ENCODE peak calls at places on chromosomes 7 and 10, in seven cellular contexts. B is lung, D is body of pancreas, W is SK-N-SH, L is GM23338, I is left lung, E is fibroblast of the aortic adventitia. V is an unnamed sample.

GRCh38 chr10:103192089-103192450 is 1.0 kb downstream of the NT5C2 start:
- DNase-seq in L (no peak), I (no peak), E (no peak), B (no peak), D (no peak), W (peak; percentile 36), V (peak; percentile 30)

GRCh38 chr7:66189695-66190503 is 15.2 kb upstream of the TPST1 start:
- DNase-seq in B (peak; percentile 29), W (no peak), E (no peak), L (no peak), D (no peak), I (no peak), V (no peak)

GRCh38 chr7:41517771-41518170 is 185.1 kb downstream of the INHBA start:
- DNase-seq in B (no peak), I (no peak), D (no peak), W (no peak), L (no peak), E (no peak), V (no peak)

GRCh38 chr7:22565315-22565811 is 65.4 kb upstream of the STEAP1B start:
- DNase-seq in W (no peak), I (no peak), D (no peak), L (no peak), E (peak; percentile 69), B (no peak), V (no peak)

GRCh38 chr10:88735661-88736060 is 24.2 kb upstream of the LIPN start:
- DNase-seq in B (no peak), I (no peak), E (peak; percentile 34), W (no peak), D (no peak), L (no peak), V (peak; percentile 10)

GRCh38 chr7:2172311-2173183 is 60.2 kb downstream of the MAD1L1 start:
- DNase-seq in I (no peak), E (peak; percentile 87), L (no peak), B (peak; percentile 82), D (peak; percentile 34), W (peak; percentile 39), V (peak; percentile 96)

GRCh38 chr7:105827106-105827870 is 49.1 kb downstream of the ATXN7L1 start:
- DNase-seq in W (no peak), L (no peak), I (no peak), E (no peak), D (no peak), B (no peak), V (no peak)

GRCh38 chr7:28957064-28957821 is 887 bp downstream of the TRIL start:
- DNase-seq in L (peak; percentile 69), I (peak; percentile 75), W (peak; percentile 67), E (no peak), B (peak; percentile 34), D (peak; percentile 17), V (peak; percentile 9)

GRCh38 chr7:103574536-103574935 is 128.5 kb upstream of the SLC26A5 start:
- DNase-seq in L (no peak), E (no peak), B (no peak), W (no peak), I (no peak), D (no peak), V (no peak)

GRCh38 chr10:95397747-95398146 is 106.9 kb upstream of the PDLIM1 start:
- DNase-seq in W (no peak), L (no peak), E (no peak), I (no peak), B (no peak), D (no peak), V (no peak)

GRCh38 chr10:95403690-95404459 is 113.1 kb upstream of the PDLIM1 start:
- DNase-seq in L (no peak), B (no peak), I (no peak), W (no peak), E (no peak), D (no peak), V (no peak)

GRCh38 chr10:95401704-95402469 is 111.1 kb upstream of the PDLIM1 start:
- DNase-seq in W (no peak), E (no peak), L (no peak), D (no peak), B (no peak), I (no peak), V (no peak)

GRCh38 chr10:95399167-95399566 is 108.4 kb upstream of the PDLIM1 start:
- DNase-seq in W (no peak), B (no peak), D (no peak), L (no peak), E (no peak), I (no peak), V (no peak)

DNA sequence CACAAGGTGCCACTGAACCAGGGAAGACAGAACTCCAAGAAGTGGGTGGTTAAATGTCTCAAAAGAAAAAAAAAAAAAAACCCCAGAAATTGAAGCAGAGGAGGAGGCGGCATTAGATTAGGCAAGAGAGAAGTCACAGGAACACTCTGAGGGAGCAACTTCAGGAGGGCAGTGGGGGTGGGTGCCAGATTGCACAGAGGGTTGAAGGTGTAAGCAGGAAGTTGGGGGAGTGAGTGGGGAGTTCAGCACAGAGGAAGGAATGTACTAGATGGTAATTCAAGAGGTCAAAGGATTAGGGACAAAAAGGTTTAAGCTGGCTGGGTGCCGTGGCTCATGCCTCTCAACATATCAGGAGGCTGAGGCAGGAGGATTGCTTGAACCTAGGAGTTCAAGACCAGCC is 110.0 kb upstream of the PDLIM1 start:
- DNase-seq in W (no peak), L (no peak), I (no peak), E (no peak), B (peak; percentile 48), D (no peak), V (no peak)
- TF ChIP-seq CTCF in W (no peak), L (no peak), I (no peak), E (no peak), B (no peak), D (no peak), V (no peak)

GRCh38 chr7:88758355-88759215 is 915 bp upstream of the ZNF804B start:
- DNase-seq in I (peak; percentile 59), W (peak; percentile 61), E (no peak), L (peak; percentile 65), B (no peak), D (peak; percentile 60), V (peak; percentile 2)
- H3K4me3 ChIP-seq in I (peak overlapping the region; percentile 8), W (peak overlapping the region; percentile 47), E (no peak overlapping the region), L (peak overlapping the region; percentile 65), B (no peak overlapping the region), D (peak overlapping the region; percentile 28), V (no peak overlapping the region)

DNA sequence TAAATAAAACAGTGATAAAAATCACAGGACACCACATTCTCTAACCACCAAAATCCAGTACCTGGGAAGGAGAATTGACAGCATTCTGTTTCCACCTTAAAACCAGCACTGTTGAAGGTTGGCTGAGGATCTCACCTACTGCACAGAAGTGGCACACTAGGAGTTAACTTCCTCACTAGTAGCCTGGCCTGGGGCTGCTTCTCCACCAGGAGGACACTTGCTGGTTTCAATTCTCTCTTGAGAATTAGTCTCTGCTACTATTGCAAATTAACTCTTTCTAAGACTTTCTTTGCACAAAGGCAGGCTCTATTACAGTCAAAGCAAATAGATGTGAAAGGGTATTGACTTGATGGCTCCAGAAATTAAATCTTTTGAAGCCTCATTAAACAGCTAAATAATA is 2.3 kb upstream of the CTTNBP2 start:
- DNase-seq in I (no peak), D (no peak), E (no peak), W (no peak), L (peak; percentile 89), B (no peak), V (peak; percentile 42)
- TF ChIP-seq CTCF in I (no peak), D (peak; percentile 21), E (peak; percentile 13), W (no peak), L (peak; percentile 44), B (no peak), V (peak; percentile 57)

DNA sequence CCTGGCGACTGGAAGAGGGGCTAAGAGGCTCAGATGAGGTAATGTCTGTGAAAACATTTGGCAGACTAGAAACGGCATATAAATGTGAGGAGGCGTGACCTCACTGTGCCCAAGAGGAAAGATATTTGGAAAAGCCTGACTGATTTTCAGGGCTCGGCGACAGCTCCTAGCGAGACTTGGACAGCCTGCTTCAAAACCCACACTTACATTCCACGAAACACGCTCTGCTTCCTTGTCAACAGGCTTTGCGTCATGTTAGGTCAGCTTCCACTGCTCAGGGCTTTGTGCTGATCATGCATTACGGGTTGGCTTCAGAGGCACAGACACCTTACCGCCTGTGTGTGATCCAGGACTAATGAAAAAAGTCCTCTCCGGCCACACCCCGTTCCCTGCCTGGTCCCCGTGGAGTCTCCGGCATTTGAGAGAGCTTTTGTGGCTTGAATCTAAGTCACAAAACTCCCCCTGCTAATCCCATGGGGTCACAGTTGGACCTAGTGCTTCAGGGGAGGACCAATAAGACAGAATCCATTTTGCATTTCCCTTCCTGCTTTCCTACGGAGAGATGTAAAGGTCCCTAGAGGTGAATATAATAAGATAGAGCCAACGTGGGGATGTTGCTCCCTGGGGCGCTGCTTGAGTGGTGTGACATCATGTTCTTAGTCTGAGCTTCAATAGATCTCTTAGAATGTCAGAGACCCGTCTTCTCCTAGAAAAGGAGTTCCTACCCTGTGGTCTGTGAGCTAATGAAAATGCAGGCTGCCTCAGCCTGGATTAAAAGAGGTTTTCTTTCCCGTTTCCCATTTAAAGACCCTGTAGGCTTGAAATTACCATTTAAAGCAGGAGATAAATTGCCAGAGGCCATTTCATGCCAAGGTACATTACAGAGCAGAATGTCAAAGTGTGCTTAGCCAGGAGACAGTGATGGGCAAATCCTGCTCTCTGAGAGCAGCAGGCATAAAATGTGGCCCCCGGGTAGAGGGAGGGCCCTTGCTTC is 25.4 kb downstream of the FGFBP3 start:
- DNase-seq in B (no peak), E (peak; percentile 68), I (no peak), W (no peak), L (peak; percentile 55), D (peak; percentile 18), V (peak; percentile 80)
- H3K4me3 ChIP-seq in B (no peak overlapping the region), E (peak overlapping the region; percentile 3), I (no peak overlapping the region), W (no peak overlapping the region), L (peak overlapping the region; percentile 27), D (no peak overlapping the region), V (no peak overlapping the region)

GRCh38 chr10:69333205-69333604 is 54.9 kb downstream of the HK1 start:
- DNase-seq in D (peak; percentile 50), W (peak; percentile 66), L (peak; percentile 81), E (peak; percentile 40), B (peak; percentile 67), I (no peak), V (peak; percentile 44)
- TF ChIP-seq CTCF in D (peak; percentile 48), W (peak; percentile 29), L (peak; percentile 38), E (peak; percentile 23), B (no peak), I (no peak), V (peak; percentile 51)

DNA sequence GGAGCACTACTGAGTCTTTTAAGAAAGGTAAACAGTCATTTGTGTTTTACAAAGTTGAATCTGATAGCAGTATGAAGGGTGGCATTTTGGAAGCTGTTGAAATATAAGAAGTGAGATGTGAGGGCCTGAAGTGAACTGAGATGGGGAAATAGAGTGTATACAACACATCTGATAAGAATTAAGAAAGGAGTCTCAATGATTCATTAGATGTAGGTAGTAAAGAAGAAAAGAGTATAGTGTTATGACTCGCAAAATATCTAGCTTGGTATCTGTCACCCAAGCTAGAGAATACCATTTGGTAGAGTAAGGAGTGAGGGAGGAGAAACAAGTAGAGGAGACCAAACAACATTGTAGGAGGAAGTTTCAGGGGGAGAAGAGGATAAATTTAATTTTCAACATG is 5.3 kb downstream of the PTPN12 start:
- DNase-seq in L (no peak), E (peak; percentile 27), B (no peak), D (no peak), W (no peak), I (no peak), V (no peak)
- H3K4me3 ChIP-seq in L (no peak overlapping the region), E (no peak overlapping the region), B (no peak overlapping the region), D (no peak overlapping the region), W (no peak overlapping the region), I (no peak overlapping the region), V (no peak overlapping the region)